ENCODE peak calls at places on chromosomes 2 and 18, in eight cellular contexts. P, H, V, T, A, B, F and I are unnamed samples.
A peak's percentile ranks its signal among the peaks of the same experiment; 100 is the strongest.

GRCh38 chr2:11784747-11785610 is 38.5 kb downstream of the LPIN1 start:
- DNase-seq in P (peak; percentile 29), H (peak; percentile 22), V (peak; percentile 62), T (peak; percentile 62), A (no peak), B (peak; percentile 59), F (peak; percentile 54), I (peak; percentile 13)

GRCh38 chr2:3664925-3665324 is 6.9 kb downstream of the ALLC start:
- DNase-seq in P (peak; percentile 24), H (no peak), V (no peak), T (no peak), A (no peak), B (peak; percentile 5), F (no peak), I (no peak)

GRCh38 chr18:45792551-45793294 is 32.8 kb upstream of the SIGLEC15 start:
- DNase-seq in P (peak; percentile 12), H (peak; percentile 7), V (no peak), T (peak; percentile 39), A (no peak), B (no peak), F (peak; percentile 47), I (no peak)

GRCh38 chr2:237291138-237291792 is 122.7 kb downstream of the COL6A3 start:
- DNase-seq in P (peak; percentile 98), H (no peak), V (peak; percentile 89), T (peak; percentile 100), A (no peak), B (no peak), F (peak; percentile 100), I (peak; percentile 99)

GRCh38 chr2:73981081-73981968 is 3.4 kb upstream of the TET3 start:
- DNase-seq in P (peak; percentile 53), H (peak; percentile 81), V (peak; percentile 69), T (peak; percentile 37), A (no peak), B (no peak), F (no peak), I (no peak)

GRCh38 chr2:84556190-84556589 is 39.9 kb downstream of the DNAH6 start:
- DNase-seq in P (peak; percentile 33), H (peak; percentile 24), V (no peak), T (no peak), A (no peak), B (no peak), F (no peak), I (no peak)

GRCh38 chr2:62672601-62673000 is 32.9 kb upstream of the EHBP1 start:
- DNase-seq in P (no peak), H (no peak), V (no peak), T (peak; percentile 42), A (peak; percentile 61), B (no peak), F (peak; percentile 90), I (peak; percentile 48)

GRCh38 chr2:85930129-85931124 is 41.6 kb upstream of the ST3GAL5 start:
- DNase-seq in P (no peak), H (no peak), V (no peak), T (peak; percentile 11), A (no peak), B (no peak), F (peak; percentile 28), I (no peak)

GRCh38 chr2:97849881-97850540 is 136.6 kb downstream of the ZAP70 start:
- DNase-seq in P (no peak), H (peak; percentile 55), V (no peak), T (peak; percentile 31), A (no peak), B (no peak), F (no peak), I (peak; percentile 29)

GRCh38 chr2:65228249-65228750 is 669 bp downstream of the ACTR2 start:
- DNase-seq in P (no peak), H (peak; percentile 85), V (peak; percentile 38), T (peak; percentile 62), A (no peak), B (no peak), F (peak; percentile 49), I (no peak)

GRCh38 chr2:73685770-73686438 is 43.7 kb upstream of the NAT8 start:
- DNase-seq in P (no peak), H (no peak), V (peak; percentile 73), T (no peak), A (no peak), B (no peak), F (no peak), I (no peak)

GRCh38 chr2:235769046-235769445 is 275.2 kb downstream of the AGAP1 start:
- DNase-seq in P (no peak), H (no peak), V (no peak), T (no peak), A (no peak), B (no peak), F (no peak), I (no peak)

GRCh38 chr18:644395-645004 is 13.0 kb upstream of the TYMS start:
- DNase-seq in P (peak; percentile 54), H (no peak), V (no peak), T (no peak), A (no peak), B (no peak), F (no peak), I (no peak)

GRCh38 chr2:159209341-159210306 is 76.9 kb downstream of the WDSUB1 start:
- DNase-seq in P (no peak), H (peak; percentile 63), V (peak; percentile 40), T (no peak), A (no peak), B (no peak), F (no peak), I (no peak)

GRCh38 chr2:192004188-192004963 is 157.5 kb upstream of the CAVIN2 start:
- DNase-seq in P (no peak), H (peak; percentile 43), V (no peak), T (no peak), A (no peak), B (no peak), F (no peak), I (no peak)

GRCh38 chr2:152740743-152741328 is 22.4 kb downstream of the ARL6IP6 start:
- DNase-seq in P (peak; percentile 80), H (peak; percentile 62), V (no peak), T (peak; percentile 84), A (no peak), B (no peak), F (peak; percentile 77), I (peak; percentile 60)

GRCh38 chr18:76145968-76146367 is 349.1 kb downstream of the ZNF516 start:
- DNase-seq in P (no peak), H (no peak), V (no peak), T (no peak), A (no peak), B (no peak), F (no peak), I (no peak)

GRCh38 chr2:120983344-120983743 is 247.7 kb downstream of the GLI2 start:
- DNase-seq in P (no peak), H (no peak), V (no peak), T (no peak), A (no peak), B (no peak), F (no peak), I (no peak)

GRCh38 chr2:144519934-144520717 is at the start of gene ZEB2:
- DNase-seq in P (peak; percentile 50), H (peak; percentile 11), V (peak; percentile 54), T (peak; percentile 81), A (no peak), B (peak; percentile 68), F (peak; percentile 95), I (peak; percentile 81)

GRCh38 chr2:47379384-47379783 is 23.6 kb upstream of the MSH2 start:
- DNase-seq in P (no peak), H (no peak), V (no peak), T (no peak), A (no peak), B (no peak), F (no peak), I (no peak)

DNA sequence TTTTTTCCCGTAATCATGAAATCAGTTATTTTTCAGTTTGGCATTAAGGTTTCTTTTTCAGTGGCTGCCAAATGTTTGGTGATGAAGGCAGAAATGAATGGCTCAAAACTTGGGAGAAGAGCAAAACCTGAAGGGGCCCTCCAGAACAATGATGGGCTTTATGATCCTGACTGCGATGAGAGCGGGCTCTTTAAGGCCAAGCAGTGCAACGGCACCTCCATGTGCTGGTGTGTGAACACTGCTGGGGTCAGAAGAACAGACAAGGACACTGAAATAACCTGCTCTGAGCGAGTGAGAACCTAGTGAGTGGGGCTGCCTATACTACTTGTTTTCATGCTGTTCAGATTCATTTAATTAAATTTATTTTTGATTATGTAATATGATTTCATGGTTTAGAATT is 29.2 kb upstream of the MSH2 start:
- DNase-seq in P (peak; percentile 18), H (no peak), V (peak; percentile 63), T (no peak), A (no peak), B (peak; percentile 52), F (no peak), I (no peak)
- TF ChIP-seq CTCF in P (peak; percentile 42), H (no peak), V (no peak), T (no peak), A (peak; percentile 51), B (peak; percentile 71), F (no peak), I (no peak)

DNA sequence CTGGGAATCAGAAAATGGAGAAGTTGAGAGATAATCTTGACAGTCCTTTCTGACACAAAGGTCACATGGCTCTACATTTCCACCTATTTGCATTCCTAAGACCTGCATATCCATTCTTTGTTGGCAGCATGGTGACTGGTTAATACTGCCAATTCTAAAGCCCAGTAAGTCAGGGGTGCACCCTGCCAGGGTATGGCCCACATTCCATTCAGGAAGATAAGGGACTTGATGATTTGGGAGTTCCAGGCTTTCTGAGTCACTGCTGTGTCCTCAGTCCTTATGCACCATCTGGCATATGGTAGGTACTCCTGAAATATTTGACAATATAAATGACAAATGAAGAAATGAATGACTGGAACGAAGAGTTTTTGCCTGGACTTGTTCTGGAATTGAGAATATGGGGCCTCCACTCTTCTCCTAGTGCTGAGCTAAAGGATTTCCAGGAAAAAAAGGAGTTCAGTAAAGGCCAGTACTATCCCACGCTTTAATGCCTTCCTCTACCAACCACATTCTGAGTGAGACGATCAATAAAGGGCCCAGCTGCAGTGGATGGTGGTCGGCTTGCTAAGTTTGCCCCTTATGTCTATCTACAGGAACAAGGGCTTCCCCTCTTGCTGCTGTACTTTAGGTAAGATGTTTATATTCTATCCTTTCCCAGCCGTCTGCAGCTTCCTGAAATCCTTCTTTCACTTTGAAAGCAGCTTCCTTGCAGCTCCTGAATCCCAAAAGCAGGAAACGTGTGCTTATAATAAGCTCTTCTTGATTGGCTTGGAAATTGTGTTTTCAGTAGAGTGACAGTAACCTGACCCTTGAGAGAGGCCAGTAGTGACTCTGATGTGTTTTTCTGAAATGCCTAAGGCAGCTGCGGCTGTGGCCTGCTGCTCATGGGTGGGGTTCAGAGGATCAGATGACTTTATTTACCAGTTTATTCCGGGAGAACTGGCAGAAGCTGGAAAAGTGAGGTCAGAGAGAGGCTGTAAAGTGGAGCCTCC is 31.9 kb upstream of the EIF2AK3 start:
- DNase-seq in P (peak; percentile 86), H (no peak), V (peak; percentile 60), T (peak; percentile 61), A (no peak), B (no peak), F (peak; percentile 60), I (no peak)
- H3K4me3 ChIP-seq in P (peak overlapping the region; percentile 12), H (no peak overlapping the region), V (no peak overlapping the region), T (no peak overlapping the region), A (no peak overlapping the region), B (no peak overlapping the region), F (no peak overlapping the region), I (no peak overlapping the region)

GRCh38 chr2:239114616-239115265 is 266.9 kb downstream of the TWIST2 start:
- DNase-seq in P (no peak), H (no peak), V (no peak), T (peak; percentile 6), A (no peak), B (no peak), F (peak; percentile 42), I (no peak)
- TF ChIP-seq CTCF in P (no peak), H (no peak), V (no peak), T (no peak), A (no peak), B (no peak), F (no peak), I (no peak)

GRCh38 chr2:8151888-8152287 is 530.0 kb upstream of the ID2 start:
- DNase-seq in P (no peak), H (no peak), V (no peak), T (no peak), A (no peak), B (no peak), F (no peak), I (no peak)
- H3K4me3 ChIP-seq in P (no peak overlapping the region), H (no peak overlapping the region), V (no peak overlapping the region), T (no peak overlapping the region), A (no peak overlapping the region), B (no peak overlapping the region), F (no peak overlapping the region), I (no peak overlapping the region)